ENCODE peak calls at places on chromosomes 1 and 21, in ten cellular contexts. X is effector memory CD4-positive, alpha-beta T cell; V is CD8-positive, alpha-beta T cell; R is heart left ventricle; Y is psoas muscle; C is transverse colon; M is colonic mucosa; F is iPS DF 6.9; A is cardiac muscle cell; J is SJSA1. Q is an unnamed sample.
A peak's percentile ranks its signal among the peaks of the same experiment; 100 is the strongest.

GRCh38 chr1:28601696-28602095 is 9.6 kb downstream of the RAB42 start:
- DNase-seq in X (no peak), V (no peak), R (no peak), Y (no peak), C (no peak), M (no peak), F (no peak), A (peak; percentile 84), J (peak; percentile 80), Q (no peak)

GRCh38 chr1:166951050-166951449 is 24.3 kb downstream of the ILDR2 start:
- DNase-seq in X (no peak), V (no peak), R (no peak), Y (no peak), C (no peak), M (no peak), F (no peak), A (no peak), J (no peak), Q (no peak)

GRCh38 chr1:206836111-206836510 is 29.3 kb upstream of the IL20 start:
- DNase-seq in X (no peak), V (no peak), R (no peak), Y (no peak), C (no peak), M (no peak), F (no peak), A (no peak), J (no peak), Q (no peak)

GRCh38 chr1:182069028-182069466 is 7.5 kb upstream of the ZNF648 start:
- DNase-seq in X (no peak), V (no peak), R (peak; percentile 55), Y (peak; percentile 77), C (peak; percentile 54), M (peak; percentile 67), F (no peak), A (peak; percentile 37), J (no peak), Q (peak; percentile 65)

GRCh38 chr1:7121622-7121988 is 336.4 kb downstream of the CAMTA1 start:
- DNase-seq in X (no peak), V (no peak), R (peak; percentile 88), Y (peak; percentile 71), C (peak; percentile 10), M (no peak), F (no peak), A (no peak), J (no peak), Q (peak; percentile 55)

GRCh38 chr1:230136453-230137327 is 69.7 kb downstream of the GALNT2 start:
- DNase-seq in X (no peak), V (no peak), R (no peak), Y (no peak), C (no peak), M (no peak), F (no peak), A (no peak), J (no peak), Q (peak; percentile 36)

GRCh38 chr1:183227963-183228649 is 42.0 kb downstream of the LAMC2 start:
- DNase-seq in X (no peak), V (no peak), R (peak; percentile 55), Y (no peak), C (peak; percentile 56), M (peak; percentile 65), F (peak; percentile 61), A (peak; percentile 70), J (peak; percentile 64), Q (peak; percentile 77)

GRCh38 chr21:41536827-41537103 is 28.8 kb upstream of the TMPRSS2 start:
- DNase-seq in X (no peak), V (no peak), R (no peak), Y (no peak), C (peak; percentile 32), M (peak; percentile 73), F (no peak), A (no peak), J (no peak), Q (no peak)

GRCh38 chr1:53046930-53047329 is 15.1 kb upstream of the PODN start:
- DNase-seq in X (no peak), V (no peak), R (no peak), Y (no peak), C (no peak), M (no peak), F (no peak), A (peak; percentile 84), J (peak; percentile 53), Q (no peak)

GRCh38 chr21:34075760-34076159 is 2.4 kb downstream of the MRPS6 start:
- DNase-seq in X (no peak), V (no peak), R (no peak), Y (no peak), C (no peak), M (no peak), F (no peak), A (no peak), J (no peak), Q (no peak)

GRCh38 chr1:212070720-212071302 is 35.3 kb downstream of the DTL start:
- DNase-seq in X (no peak), V (no peak), R (no peak), Y (no peak), C (no peak), M (no peak), F (no peak), A (peak; percentile 76), J (no peak), Q (no peak)

GRCh38 chr21:34517491-34518245 is 5.7 kb upstream of the KCNE1 start:
- DNase-seq in X (no peak), V (no peak), R (no peak), Y (no peak), C (no peak), M (no peak), F (no peak), A (no peak), J (no peak), Q (no peak)

DNA sequence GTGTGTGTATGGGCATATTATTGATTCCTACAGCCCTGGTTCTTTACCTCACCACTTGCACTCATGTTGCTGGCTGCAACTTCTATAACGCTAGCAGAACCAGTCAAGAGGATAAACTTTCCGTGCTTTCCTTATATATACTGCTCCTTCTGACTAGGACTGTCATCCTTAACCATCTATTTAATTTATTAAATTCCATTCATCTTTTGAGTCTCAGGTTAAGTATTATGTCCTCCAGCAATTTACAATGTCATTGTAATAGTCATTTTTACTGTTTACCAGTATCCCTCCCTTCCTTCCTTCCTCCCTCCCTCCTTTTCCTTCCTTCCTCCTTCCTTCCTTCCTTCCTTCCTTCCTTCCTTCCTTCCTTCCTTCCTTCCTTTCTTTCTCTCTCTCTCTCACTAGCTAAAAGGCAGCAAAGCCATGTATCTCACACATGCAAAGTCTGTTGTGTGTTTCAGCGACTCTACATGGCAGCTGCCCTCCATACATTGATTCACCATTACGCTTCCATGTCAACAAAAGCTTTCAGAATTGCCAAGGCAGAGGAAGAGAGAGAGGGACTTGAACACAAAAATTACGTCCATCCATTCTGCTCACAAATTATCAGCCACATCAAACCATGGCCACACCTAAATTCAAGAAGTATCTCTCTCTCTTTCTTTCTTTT is 73.8 kb downstream of the ZNF326 start:
- DNase-seq in X (no peak), V (no peak), R (no peak), Y (no peak), C (no peak), M (no peak), F (no peak), A (no peak), J (no peak), Q (no peak)
- H3K4me1 ChIP-seq in X (no peaks in the 10 kb centered on the region), V (no peaks in the 10 kb centered on the region), R (no peaks in the 10 kb centered on the region), Y (no peaks in the 10 kb centered on the region), C (no peaks in the 10 kb centered on the region), M (no peaks in the 10 kb centered on the region), F (no peaks in the 10 kb centered on the region), A (no peaks in the 10 kb centered on the region), J (no peaks in the 10 kb centered on the region), Q (no peaks in the 10 kb centered on the region)

DNA sequence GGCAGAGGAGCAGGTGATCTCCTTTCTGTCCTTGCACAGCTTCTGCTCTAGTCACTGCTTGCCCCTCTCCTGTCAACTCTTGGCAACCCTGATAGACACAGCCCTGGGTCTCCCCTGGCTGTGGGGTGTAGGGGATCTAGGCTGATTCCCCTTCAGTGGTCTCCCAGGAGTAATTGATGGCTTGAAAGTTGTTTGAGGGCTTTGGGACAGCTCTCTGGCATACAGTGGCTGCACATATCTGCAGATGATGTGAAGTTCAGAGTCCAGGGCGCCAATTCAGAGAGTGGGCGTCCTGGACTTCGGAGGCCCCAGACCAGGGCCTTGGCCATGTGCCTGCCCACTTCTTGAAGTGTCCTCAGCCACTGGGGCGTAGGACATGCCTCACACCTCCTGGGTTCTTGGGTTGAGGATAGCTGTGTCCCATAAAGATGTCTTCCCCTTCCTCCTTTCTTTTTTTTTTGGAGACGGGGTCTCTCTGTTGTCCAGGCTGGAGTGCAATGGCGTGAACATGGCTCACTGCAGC is 2.5 kb downstream of the INAVA start:
- DNase-seq in X (no peak), V (no peak), R (no peak), Y (no peak), C (no peak), M (no peak), F (no peak), A (no peak), J (no peak), Q (no peak)
- H3K4me1 ChIP-seq in X (no peaks in the 10 kb centered on the region), V (no peaks in the 10 kb centered on the region), R (no peaks in the 10 kb centered on the region), Y (no peaks in the 10 kb centered on the region), C (peaks cover 56% of the 10 kb centered on the region), M (peaks cover 5% of the 10 kb centered on the region), F (peaks cover 24% of the 10 kb centered on the region), A (peaks cover 6% of the 10 kb centered on the region), J (peaks cover 41% of the 10 kb centered on the region), Q (no peaks in the 10 kb centered on the region)

GRCh38 chr1:2229921-2230700 is 2.0 kb downstream of the SKI start:
- DNase-seq in X (no peak), V (no peak), R (no peak), Y (peak; percentile 70), C (no peak), M (peak; percentile 65), F (no peak), A (peak; percentile 59), J (peak; percentile 49), Q (no peak)

GRCh38 chr1:2227341-2228156 is 570 bp upstream of the SKI start:
- DNase-seq in X (peak; percentile 87), V (peak; percentile 89), R (peak; percentile 97), Y (peak; percentile 99), C (peak; percentile 97), M (peak; percentile 93), F (no peak), A (peak; percentile 99), J (peak; percentile 97), Q (peak; percentile 92)

GRCh38 chr1:2228684-2229031 is 539 bp downstream of the SKI start:
- DNase-seq in X (no peak), V (no peak), R (no peak), Y (no peak), C (no peak), M (no peak), F (no peak), A (peak; percentile 38), J (no peak), Q (no peak)

GRCh38 chr1:2228157-2228594 is at the start of gene SKI:
- DNase-seq in X (no peak), V (no peak), R (no peak), Y (no peak), C (no peak), M (no peak), F (no peak), A (no peak), J (no peak), Q (no peak)

GRCh38 chr1:2229032-2229920 is 1.2 kb downstream of the SKI start:
- DNase-seq in X (no peak), V (peak; percentile 42), R (peak; percentile 81), Y (peak; percentile 94), C (peak; percentile 77), M (peak; percentile 68), F (no peak), A (peak; percentile 83), J (peak; percentile 72), Q (peak; percentile 55)
- H3K4me1 ChIP-seq in X (peaks cover 27% of the 10 kb centered on the region), V (peaks cover 41% of the 10 kb centered on the region), R (peaks cover 61% of the 10 kb centered on the region), Y (peaks cover 47% of the 10 kb centered on the region), C (peaks cover 58% of the 10 kb centered on the region), M (peaks cover 22% of the 10 kb centered on the region), F (peaks cover 18% of the 10 kb centered on the region), A (peaks cover 47% of the 10 kb centered on the region), J (peaks cover 57% of the 10 kb centered on the region), Q (no peaks in the 10 kb centered on the region)

GRCh38 chr1:42943728-42944127 is 14.9 kb downstream of the SLC2A1 start:
- DNase-seq in X (no peak), V (no peak), R (no peak), Y (no peak), C (no peak), M (no peak), F (no peak), A (no peak), J (no peak), Q (no peak)
- H3K4me1 ChIP-seq in X (peaks cover 60% of the 10 kb centered on the region), V (peaks cover 75% of the 10 kb centered on the region), R (peaks cover 97% of the 10 kb centered on the region), Y (peaks cover 22% of the 10 kb centered on the region), C (peaks cover 77% of the 10 kb centered on the region), M (peaks cover 60% of the 10 kb centered on the region), F (peaks cover 8% of the 10 kb centered on the region), A (peaks cover 38% of the 10 kb centered on the region), J (peaks cover 87% of the 10 kb centered on the region), Q (peaks cover 13% of the 10 kb centered on the region)

Q was measured in BE2C.